ENCODE peak calls at places on chromosome 17, in four cellular contexts. Y, T, Z and I are unnamed samples.

GRCh38 chr17:66915204-66915611 is 49.3 kb upstream of the CACNG4 start:
- DNase-seq in Z (no peak), T (peak), Y (peak), I (no peak)

GRCh38 chr17:77371117-77371887 is 230.5 kb downstream of the SEC14L1 start:
- DNase-seq in Z (no peak), Y (peak), T (no peak), I (no peak)

GRCh38 chr17:10349403-10349802 is 23.4 kb downstream of the MYH13 start:
- DNase-seq in T (no peak), Z (no peak), Y (no peak), I (peak)

GRCh38 chr17:56475121-56475520 is 118.4 kb upstream of the NOG start:
- DNase-seq in T (no peak), Y (no peak), Z (no peak), I (no peak)

GRCh38 chr17:44556854-44557606 is at the start of gene FZD2:
- DNase-seq in Z (peak), Y (peak), T (peak), I (peak)

GRCh38 chr17:81511800-81512559 is 619 bp downstream of the ACTG1 start:
- DNase-seq in Y (no peak), Z (no peak), T (no peak), I (no peak)

GRCh38 chr17:3683054-3683511 is 12.9 kb downstream of the P2RX5 start:
- DNase-seq in Y (no peak), T (peak), Z (no peak), I (peak)

GRCh38 chr17:74864866-74865395 is 5.2 kb upstream of the GRIN2C start:
- DNase-seq in Z (peak), Y (peak), T (peak), I (peak)

GRCh38 chr17:78883090-78883532 is 19.9 kb downstream of the CEP295NL start:
- DNase-seq in T (no peak), Y (peak), Z (peak), I (no peak)

GRCh38 chr17:79628861-79629547 is 18.2 kb upstream of the RBFOX3 start:
- DNase-seq in Z (no peak), Y (peak), T (no peak), I (no peak)

GRCh38 chr17:81845881-81846742 is 11.3 kb upstream of the PPP1R27 start:
- DNase-seq in Y (peak), Z (no peak), T (no peak), I (no peak)

GRCh38 chr17:2023692-2024571 is 1.2 kb downstream of the RTN4RL1 start:
- DNase-seq in T (peak), Z (no peak), Y (no peak), I (peak)

GRCh38 chr17:77127735-77128361 is 12.9 kb upstream of the SEC14L1 start:
- DNase-seq in Z (no peak), T (peak), Y (peak), I (peak)

GRCh38 chr17:69088643-69089200 is 28.0 kb upstream of the ABCA9 start:
- DNase-seq in T (no peak), Z (no peak), Y (no peak), I (no peak)

GRCh38 chr17:56777859-56778258 is 55.9 kb downstream of the C17orf67 start:
- DNase-seq in Y (no peak), Z (no peak), T (no peak), I (no peak)

GRCh38 chr17:21373696-21374454 is 2.3 kb upstream of the KCNJ12 start:
- DNase-seq in Z (no peak), Y (no peak), T (no peak), I (no peak)